ENCODE peak calls at places on chromosomes 7 and 10, in eight cellular contexts. One of them, this sample, is unnamed.

GRCh38 chr7:99030951-99031350 is 113.0 kb downstream of the SMURF1 start:
- DNase-seq in endothelial cell: no peak
- DNase-seq in activated CD8-positive, alpha-beta memory T cell treated with anti-CD3 and anti-CD28 coated beads for 48 hours: no peak
- DNase-seq in activated T-helper 1 cell treated with Interleukin-2 at 50 U/mL for 16 hours: no peak
- DNase-seq in activated CD4-positive, alpha-beta T cell treated with anti-CD3 and anti-CD28 coated beads, Interleukin-2, amount 10 ng/mL, durations not matched to agents 7 days and 5 days: no peak
- DNase-seq in hepatocyte: no peak
- DNase-seq in CD8-positive, alpha-beta T cell: no peak
- DNase-seq in GM19239: no peak
- DNase-seq in this sample: no peak

GRCh38 chr10:119409906-119410305 is 132.6 kb downstream of the RGS10 start:
- DNase-seq in GM19239: no peak
- DNase-seq in CD8-positive, alpha-beta T cell: no peak
- DNase-seq in hepatocyte: peak; percentile 40
- DNase-seq in activated CD4-positive, alpha-beta T cell treated with anti-CD3 and anti-CD28 coated beads, Interleukin-2, amount 10 ng/mL, durations not matched to agents 7 days and 5 days: no peak
- DNase-seq in activated T-helper 1 cell treated with Interleukin-2 at 50 U/mL for 16 hours: no peak
- DNase-seq in activated CD8-positive, alpha-beta memory T cell treated with anti-CD3 and anti-CD28 coated beads for 48 hours: no peak
- DNase-seq in endothelial cell: no peak
- DNase-seq in this sample: no peak

GRCh38 chr10:3225589-3225988 is 53.0 kb upstream of the PITRM1 start:
- DNase-seq in endothelial cell: no peak
- DNase-seq in CD8-positive, alpha-beta T cell: no peak
- DNase-seq in activated T-helper 1 cell treated with Interleukin-2 at 50 U/mL for 16 hours: no peak
- DNase-seq in GM19239: no peak
- DNase-seq in activated CD4-positive, alpha-beta T cell treated with anti-CD3 and anti-CD28 coated beads, Interleukin-2, amount 10 ng/mL, durations not matched to agents 7 days and 5 days: no peak
- DNase-seq in hepatocyte: no peak
- DNase-seq in activated CD8-positive, alpha-beta memory T cell treated with anti-CD3 and anti-CD28 coated beads for 48 hours: no peak
- DNase-seq in this sample: no peak

GRCh38 chr10:86048571-86048970 is 318.0 kb downstream of the GRID1 start:
- DNase-seq in activated T-helper 1 cell treated with Interleukin-2 at 50 U/mL for 16 hours: no peak
- DNase-seq in CD8-positive, alpha-beta T cell: no peak
- DNase-seq in activated CD8-positive, alpha-beta memory T cell treated with anti-CD3 and anti-CD28 coated beads for 48 hours: no peak
- DNase-seq in endothelial cell: no peak
- DNase-seq in activated CD4-positive, alpha-beta T cell treated with anti-CD3 and anti-CD28 coated beads, Interleukin-2, amount 10 ng/mL, durations not matched to agents 7 days and 5 days: no peak
- DNase-seq in hepatocyte: no peak
- DNase-seq in GM19239: no peak
- DNase-seq in this sample: no peak

GRCh38 chr7:27917774-27918314 is 177.9 kb downstream of the TAX1BP1 start:
- DNase-seq in activated CD4-positive, alpha-beta T cell treated with anti-CD3 and anti-CD28 coated beads, Interleukin-2, amount 10 ng/mL, durations not matched to agents 7 days and 5 days: no peak
- DNase-seq in CD8-positive, alpha-beta T cell: no peak
- DNase-seq in activated CD8-positive, alpha-beta memory T cell treated with anti-CD3 and anti-CD28 coated beads for 48 hours: no peak
- DNase-seq in endothelial cell: no peak
- DNase-seq in hepatocyte: no peak
- DNase-seq in GM19239: no peak
- DNase-seq in activated T-helper 1 cell treated with Interleukin-2 at 50 U/mL for 16 hours: no peak
- DNase-seq in this sample: no peak

GRCh38 chr10:3729397-3729796 is 55.6 kb downstream of the KLF6 start:
- DNase-seq in hepatocyte: no peak
- DNase-seq in CD8-positive, alpha-beta T cell: no peak
- DNase-seq in GM19239: no peak
- DNase-seq in activated CD4-positive, alpha-beta T cell treated with anti-CD3 and anti-CD28 coated beads, Interleukin-2, amount 10 ng/mL, durations not matched to agents 7 days and 5 days: no peak
- DNase-seq in endothelial cell: no peak
- DNase-seq in activated T-helper 1 cell treated with Interleukin-2 at 50 U/mL for 16 hours: no peak
- DNase-seq in activated CD8-positive, alpha-beta memory T cell treated with anti-CD3 and anti-CD28 coated beads for 48 hours: no peak
- DNase-seq in this sample: no peak

GRCh38 chr7:80218723-80219122 is 84.1 kb downstream of the GNAI1 start:
- DNase-seq in activated CD4-positive, alpha-beta T cell treated with anti-CD3 and anti-CD28 coated beads, Interleukin-2, amount 10 ng/mL, durations not matched to agents 7 days and 5 days: no peak
- DNase-seq in endothelial cell: no peak
- DNase-seq in activated CD8-positive, alpha-beta memory T cell treated with anti-CD3 and anti-CD28 coated beads for 48 hours: no peak
- DNase-seq in GM19239: no peak
- DNase-seq in hepatocyte: peak; percentile 23
- DNase-seq in activated T-helper 1 cell treated with Interleukin-2 at 50 U/mL for 16 hours: no peak
- DNase-seq in CD8-positive, alpha-beta T cell: no peak
- DNase-seq in this sample: no peak

GRCh38 chr7:87231243-87231642 is 11.7 kb upstream of the TMEM243 start:
- DNase-seq in activated CD8-positive, alpha-beta memory T cell treated with anti-CD3 and anti-CD28 coated beads for 48 hours: no peak
- DNase-seq in hepatocyte: no peak
- DNase-seq in CD8-positive, alpha-beta T cell: no peak
- DNase-seq in endothelial cell: no peak
- DNase-seq in activated T-helper 1 cell treated with Interleukin-2 at 50 U/mL for 16 hours: no peak
- DNase-seq in activated CD4-positive, alpha-beta T cell treated with anti-CD3 and anti-CD28 coated beads, Interleukin-2, amount 10 ng/mL, durations not matched to agents 7 days and 5 days: no peak
- DNase-seq in GM19239: no peak
- DNase-seq in this sample: no peak

GRCh38 chr7:23247101-23247601 is 576 bp downstream of the GPNMB start:
- DNase-seq in activated T-helper 1 cell treated with Interleukin-2 at 50 U/mL for 16 hours: no peak
- DNase-seq in CD8-positive, alpha-beta T cell: no peak
- DNase-seq in activated CD4-positive, alpha-beta T cell treated with anti-CD3 and anti-CD28 coated beads, Interleukin-2, amount 10 ng/mL, durations not matched to agents 7 days and 5 days: no peak
- DNase-seq in GM19239: no peak
- DNase-seq in activated CD8-positive, alpha-beta memory T cell treated with anti-CD3 and anti-CD28 coated beads for 48 hours: no peak
- DNase-seq in hepatocyte: no peak
- DNase-seq in endothelial cell: no peak
- DNase-seq in this sample: no peak

GRCh38 chr7:8197994-8198698 is 63.8 kb downstream of the ICA1 start:
- DNase-seq in activated T-helper 1 cell treated with Interleukin-2 at 50 U/mL for 16 hours: no peak
- DNase-seq in GM19239: no peak
- DNase-seq in CD8-positive, alpha-beta T cell: peak; percentile 32
- DNase-seq in activated CD4-positive, alpha-beta T cell treated with anti-CD3 and anti-CD28 coated beads, Interleukin-2, amount 10 ng/mL, durations not matched to agents 7 days and 5 days: peak; percentile 75
- DNase-seq in activated CD8-positive, alpha-beta memory T cell treated with anti-CD3 and anti-CD28 coated beads for 48 hours: no peak
- DNase-seq in endothelial cell: no peak
- DNase-seq in hepatocyte: no peak
- DNase-seq in this sample: peak; percentile 31

GRCh38 chr7:138875794-138876193 is 77.8 kb upstream of the ATP6V0A4 start:
- DNase-seq in CD8-positive, alpha-beta T cell: peak; percentile 61
- DNase-seq in hepatocyte: no peak
- DNase-seq in GM19239: no peak
- DNase-seq in activated CD8-positive, alpha-beta memory T cell treated with anti-CD3 and anti-CD28 coated beads for 48 hours: no peak
- DNase-seq in endothelial cell: no peak
- DNase-seq in activated CD4-positive, alpha-beta T cell treated with anti-CD3 and anti-CD28 coated beads, Interleukin-2, amount 10 ng/mL, durations not matched to agents 7 days and 5 days: peak; percentile 82
- DNase-seq in activated T-helper 1 cell treated with Interleukin-2 at 50 U/mL for 16 hours: peak; percentile 31
- DNase-seq in this sample: no peak

GRCh38 chr10:80281292-80281691 is 8.2 kb downstream of the MAT1A start:
- DNase-seq in activated CD4-positive, alpha-beta T cell treated with anti-CD3 and anti-CD28 coated beads, Interleukin-2, amount 10 ng/mL, durations not matched to agents 7 days and 5 days: no peak
- DNase-seq in endothelial cell: no peak
- DNase-seq in hepatocyte: no peak
- DNase-seq in activated T-helper 1 cell treated with Interleukin-2 at 50 U/mL for 16 hours: no peak
- DNase-seq in GM19239: no peak
- DNase-seq in CD8-positive, alpha-beta T cell: no peak
- DNase-seq in activated CD8-positive, alpha-beta memory T cell treated with anti-CD3 and anti-CD28 coated beads for 48 hours: no peak
- DNase-seq in this sample: no peak

GRCh38 chr7:143975617-143976016 is 21.0 kb downstream of the OR2F1 start:
- DNase-seq in GM19239: no peak
- DNase-seq in CD8-positive, alpha-beta T cell: no peak
- DNase-seq in hepatocyte: no peak
- DNase-seq in activated CD4-positive, alpha-beta T cell treated with anti-CD3 and anti-CD28 coated beads, Interleukin-2, amount 10 ng/mL, durations not matched to agents 7 days and 5 days: no peak
- DNase-seq in endothelial cell: no peak
- DNase-seq in activated CD8-positive, alpha-beta memory T cell treated with anti-CD3 and anti-CD28 coated beads for 48 hours: no peak
- DNase-seq in activated T-helper 1 cell treated with Interleukin-2 at 50 U/mL for 16 hours: no peak
- DNase-seq in this sample: no peak